ENCODE peak calls at places on chromosomes 12 and 14, in ten cellular contexts. K is fibroblast of pulmonary artery, E is NB4, O is astrocyte of the spinal cord, F is esophagus muscularis mucosa, B is esophagus squamous epithelium, D is Panc1, S is GM06990, R is endothelial cell of umbilical vein, U is mammary epithelial cell. Y is an unnamed sample.

GRCh38 chr12:119693006-119693405 is 25.1 kb downstream of the PRKAB1 start:
- DNase-seq in K (peak), E (no peak), O (peak), F (no peak), B (no peak), D (no peak), S (no peak), R (peak), U (peak), Y (peak)

GRCh38 chr14:92890830-92891598 is 31.9 kb upstream of the CHGA start:
- DNase-seq in K (no peak), E (no peak), O (no peak), F (no peak), B (no peak), D (no peak), S (no peak), R (peak), U (peak), Y (peak)

GRCh38 chr12:26378721-26379120 is 183.3 kb downstream of the SSPN start:
- DNase-seq in K (peak), E (no peak), O (no peak), F (no peak), B (no peak), D (no peak), S (no peak), R (peak), U (no peak), Y (no peak)

GRCh38 chr12:83996671-83997070 is 915.9 kb downstream of the SLC6A15 start:
- DNase-seq in K (no peak), E (no peak), O (peak), F (no peak), B (no peak), D (no peak), S (no peak), R (no peak), U (peak), Y (peak)

GRCh38 chr12:71447691-71448660 is 8.4 kb downstream of the LGR5 start:
- DNase-seq in K (no peak), E (no peak), O (peak), F (no peak), B (no peak), D (no peak), S (no peak), R (no peak), U (no peak), Y (no peak)

GRCh38 chr12:75209782-75210138 is at the start of gene KCNC2:
- DNase-seq in K (no peak), E (no peak), O (no peak), F (no peak), B (no peak), D (no peak), S (no peak), R (no peak), U (no peak), Y (no peak)

GRCh38 chr12:31496257-31496656 is 94.7 kb downstream of the DENND5B start:
- DNase-seq in K (no peak), E (no peak), O (no peak), F (no peak), B (no peak), D (no peak), S (no peak), R (no peak), U (no peak), Y (peak)

GRCh38 chr12:40351976-40352375 is 127.2 kb downstream of the LRRK2 start:
- DNase-seq in K (no peak), E (no peak), O (no peak), F (no peak), B (no peak), D (no peak), S (no peak), R (no peak), U (no peak), Y (peak)

GRCh38 chr12:105464426-105464825 is 133.9 kb downstream of the C12orf75 start:
- DNase-seq in K (no peak), E (no peak), O (no peak), F (no peak), B (no peak), D (no peak), S (no peak), R (no peak), U (no peak), Y (no peak)

GRCh38 chr14:55773984-55774581 is 194.1 kb downstream of the KTN1 start:
- DNase-seq in K (no peak), E (no peak), O (no peak), F (no peak), B (no peak), D (no peak), S (no peak), R (no peak), U (no peak), Y (no peak)

GRCh38 chr14:67446371-67447032 is 34.5 kb upstream of the PLEK2 start:
- DNase-seq in K (no peak), E (no peak), O (no peak), F (no peak), B (no peak), D (no peak), S (no peak), R (no peak), U (no peak), Y (no peak)

GRCh38 chr12:91413591-91413990 is 231.0 kb upstream of the DCN start:
- DNase-seq in K (peak), E (no peak), O (peak), F (no peak), B (no peak), D (no peak), S (no peak), R (no peak), U (peak), Y (peak)

GRCh38 chr14:40123816-40124215 is 691.6 kb upstream of the FBXO33 start:
- DNase-seq in K (no peak), E (no peak), O (no peak), F (no peak), B (no peak), D (no peak), S (no peak), R (no peak), U (no peak), Y (no peak)

GRCh38 chr14:40133484-40133883 is 701.3 kb upstream of the FBXO33 start:
- DNase-seq in K (no peak), E (no peak), O (no peak), F (no peak), B (no peak), D (no peak), S (no peak), R (no peak), U (no peak), Y (no peak)

GRCh38 chr14:40129162-40129561 is 696.9 kb upstream of the FBXO33 start:
- DNase-seq in K (no peak), E (no peak), O (no peak), F (no peak), B (no peak), D (no peak), S (no peak), R (no peak), U (no peak), Y (no peak)
- TF ChIP-seq CTCF in K (no peak), E (no peak), O (no peak), F (no peak), B (no peak), D (no peak), S (no peak), R (no peak), U (no peak), Y (no peak)

GRCh38 chr14:71143391-71144290 is 236.4 kb downstream of the PCNX1 start:
- DNase-seq in K (peak), E (peak), O (peak), F (no peak), B (no peak), D (no peak), S (no peak), R (no peak), U (peak), Y (peak)

GRCh38 chr14:71150737-71151136 is 243.5 kb downstream of the PCNX1 start:
- DNase-seq in K (no peak), E (no peak), O (no peak), F (no peak), B (no peak), D (no peak), S (no peak), R (no peak), U (no peak), Y (no peak)

DNA sequence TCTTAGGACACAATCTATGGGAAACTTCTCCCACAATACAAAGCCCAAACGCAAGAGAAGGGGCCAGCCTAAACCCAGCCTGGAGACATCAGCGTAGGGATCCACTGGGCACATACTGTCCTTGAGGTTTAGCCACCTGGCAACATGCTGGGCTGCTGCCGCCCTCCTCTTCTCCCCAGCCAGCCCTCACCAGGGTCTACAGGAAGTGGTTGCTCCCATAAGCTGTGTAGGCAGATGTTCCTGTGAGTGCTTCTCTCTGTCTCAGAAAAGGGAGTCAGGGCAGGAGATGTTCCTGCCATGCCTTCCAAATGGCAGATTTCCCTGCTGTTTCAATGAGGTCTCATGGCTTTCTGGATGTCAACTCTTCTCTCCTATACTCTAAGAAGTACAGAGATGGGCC is 241.4 kb downstream of the PCNX1 start:
- DNase-seq in K (no peak), E (peak), O (no peak), F (no peak), B (no peak), D (no peak), S (no peak), R (no peak), U (no peak), Y (no peak)
- H3K4me3 ChIP-seq in K (no peak), E (no peak), O (no peak), F (no peak), B (no peak), D (no peak), S (no peak), R (no peak), U (no peak), Y (no peak)

DNA sequence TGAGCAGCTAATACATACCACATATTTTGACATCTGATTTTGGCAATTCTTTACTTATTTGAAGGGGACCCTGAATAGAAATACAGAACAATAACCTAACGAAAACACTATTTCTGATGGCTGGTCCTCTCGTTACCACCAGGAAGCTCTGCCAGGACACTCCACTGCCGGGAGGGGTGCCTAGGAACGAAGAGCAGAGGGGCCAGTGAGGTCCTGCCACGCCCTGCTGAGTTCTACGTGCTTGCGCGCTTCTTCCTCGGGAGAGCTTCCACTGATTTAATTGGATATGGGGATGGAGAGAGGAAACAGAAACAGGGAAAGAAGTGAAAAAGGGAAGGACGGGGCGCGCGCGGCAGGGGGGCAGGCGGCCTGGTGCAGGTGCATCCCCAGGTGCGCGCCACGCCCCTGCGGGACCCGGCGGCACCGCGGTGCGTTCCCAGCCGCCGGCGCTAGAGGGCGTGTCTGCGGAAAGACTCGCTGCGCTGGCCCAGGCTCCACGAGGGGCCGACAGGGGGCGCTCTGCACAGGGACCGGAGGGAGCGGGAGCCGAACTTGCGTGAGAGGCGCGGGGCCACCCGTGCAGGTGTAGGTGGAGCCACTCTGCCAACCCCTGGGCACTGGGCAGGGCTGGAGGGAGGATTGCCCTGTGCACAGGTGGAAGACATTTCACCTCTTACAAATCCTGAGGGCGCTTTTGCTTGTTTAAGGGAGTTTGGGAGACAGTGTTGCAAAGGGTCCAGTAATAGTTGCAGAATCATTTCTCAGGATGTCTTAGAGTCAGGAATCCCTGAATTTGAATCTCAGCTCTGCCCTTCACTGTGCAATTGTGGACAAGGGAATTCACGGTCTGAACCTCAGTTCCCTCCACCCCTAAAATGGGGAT is 986.3 kb upstream of the TMEM132C start:
- DNase-seq in K (no peak), E (no peak), O (no peak), F (no peak), B (no peak), D (no peak), S (peak), R (no peak), U (peak), Y (no peak)
- TF ChIP-seq CTCF in K (peak), E (no peak), O (peak), F (peak), B (peak), D (peak), S (peak), R (peak), U (peak), Y (peak)

GRCh38 chr12:79973774-79974173 is 38.9 kb upstream of the PPP1R12A start:
- DNase-seq in K (no peak), E (no peak), O (no peak), F (no peak), B (no peak), D (no peak), S (no peak), R (no peak), U (no peak), Y (no peak)
- H3K4me3 ChIP-seq in K (no peak), E (no peak), O (no peak), F (peak), B (no peak), D (no peak), S (no peak), R (no peak), U (no peak), Y (no peak)

GRCh38 chr14:104880584-104881210 is 15.6 kb downstream of the CEP170B start:
- DNase-seq in K (no peak), E (no peak), O (no peak), F (no peak), B (no peak), D (no peak), S (no peak), R (no peak), U (no peak), Y (no peak)
- TF ChIP-seq CTCF in K (no peak), E (no peak), O (no peak), F (no peak), B (no peak), D (no peak), S (no peak), R (no peak), U (no peak), Y (no peak)

GRCh38 chr14:26200675-26201074 is 397.2 kb downstream of the NOVA1 start:
- DNase-seq in K (peak), E (no peak), O (peak), F (no peak), B (no peak), D (no peak), S (no peak), R (no peak), U (no peak), Y (peak)

GRCh38 chr14:26206640-26207039 is 391.2 kb downstream of the NOVA1 start:
- DNase-seq in K (no peak), E (no peak), O (no peak), F (no peak), B (no peak), D (no peak), S (no peak), R (no peak), U (no peak), Y (no peak)

GRCh38 chr14:26204362-26204953 is 393.4 kb downstream of the NOVA1 start:
- DNase-seq in K (peak), E (no peak), O (peak), F (no peak), B (no peak), D (no peak), S (no peak), R (peak), U (no peak), Y (no peak)

GRCh38 chr14:26199599-26200370 is 398.0 kb downstream of the NOVA1 start:
- DNase-seq in K (peak), E (peak), O (peak), F (no peak), B (no peak), D (no peak), S (no peak), R (no peak), U (no peak), Y (no peak)

GRCh38 chr14:26204954-26205479 is 392.8 kb downstream of the NOVA1 start:
- DNase-seq in K (peak), E (no peak), O (peak), F (no peak), B (no peak), D (no peak), S (no peak), R (peak), U (no peak), Y (no peak)
- H3K4me3 ChIP-seq in K (peak), E (no peak), O (peak), F (peak), B (peak), D (no peak), S (no peak), R (peak), U (no peak), Y (peak)